ENCODE peak calls at places on chromosomes 3 and 15, in five cellular contexts. H is AG10803, K is lower lobe of right lung, J is pancreas, M is foreskin fibroblast. F is an unnamed sample.

GRCh38 chr3:60246361-60246760 is 1004.9 kb downstream of the FHIT start:
- DNase-seq in H (no peak), K (no peak), J (no peak), M (no peak), F (no peak)

GRCh38 chr3:142735462-142735861 is 11.6 kb downstream of the TRPC1 start:
- DNase-seq in H (no peak), K (no peak), J (no peak), M (no peak), F (no peak)

GRCh38 chr15:33313491-33313890 is 2.7 kb downstream of the RYR3 start:
- DNase-seq in H (no peak), K (no peak), J (no peak), M (no peak), F (no peak)

GRCh38 chr15:96170616-96171270 is 159.8 kb upstream of the NR2F2 start:
- DNase-seq in H (no peak), K (no peak), J (no peak), M (no peak), F (no peak)

GRCh38 chr15:70023769-70024491 is 73.8 kb downstream of the TLE3 start:
- DNase-seq in H (peak), K (peak), J (no peak), M (peak), F (no peak)

GRCh38 chr3:65026151-65026550 is 338.4 kb upstream of the ADAMTS9 start:
- DNase-seq in H (no peak), K (no peak), J (no peak), M (no peak), F (no peak)

GRCh38 chr15:64851503-64851840 is 9.8 kb downstream of the PLEKHO2 start:
- DNase-seq in H (peak), K (no peak), J (no peak), M (peak), F (no peak)

GRCh38 chr3:194667363-194667762 is 4.6 kb downstream of the LSG1 start:
- DNase-seq in H (no peak), K (no peak), J (no peak), M (no peak), F (no peak)

GRCh38 chr15:58433597-58434333 is 2.0 kb downstream of the LIPC start:
- DNase-seq in H (peak), K (no peak), J (no peak), M (no peak), F (no peak)

GRCh38 chr3:175208316-175208715 is 349.2 kb downstream of the NAALADL2 start:
- DNase-seq in H (no peak), K (no peak), J (no peak), M (peak), F (no peak)

GRCh38 chr3:119703900-119704531 is 1.2 kb downstream of the CFAP91 start:
- DNase-seq in H (no peak), K (no peak), J (no peak), M (peak), F (no peak)

GRCh38 chr3:106272302-106272701 is 403.5 kb upstream of the CBLB start:
- DNase-seq in H (no peak), K (no peak), J (no peak), M (no peak), F (no peak)

GRCh38 chr3:77081240-77081661 is 41.4 kb downstream of the ROBO2 start:
- DNase-seq in H (no peak), K (no peak), J (no peak), M (peak), F (no peak)

GRCh38 chr3:31705726-31706125 is 173.0 kb downstream of the STT3B start:
- DNase-seq in H (no peak), K (no peak), J (no peak), M (peak), F (no peak)

GRCh38 chr15:41465822-41466421 is 27.8 kb upstream of the ITPKA start:
- DNase-seq in H (peak), K (no peak), J (no peak), M (peak), F (peak)

GRCh38 chr3:62229201-62229600 is 144.1 kb downstream of the FEZF2 start:
- DNase-seq in H (no peak), K (no peak), J (no peak), M (no peak), F (no peak)

GRCh38 chr3:14801031-14801430 is 17.7 kb upstream of the FGD5 start:
- DNase-seq in H (no peak), K (no peak), J (no peak), M (no peak), F (no peak)

GRCh38 chr3:66504761-66505641 is 4.2 kb upstream of the LRIG1 start:
- DNase-seq in H (no peak), K (no peak), J (peak), M (no peak), F (no peak)

GRCh38 chr15:51094606-51095569 is at the start of gene TNFAIP8L3:
- DNase-seq in H (no peak), K (no peak), J (peak), M (peak), F (peak)

GRCh38 chr3:157782236-157782635 is 279.0 kb upstream of the VEPH1 start:
- DNase-seq in H (no peak), K (no peak), J (no peak), M (peak), F (no peak)

GRCh38 chr3:126114406-126115386 is 30.8 kb upstream of the SLC41A3 start:
- DNase-seq in H (no peak), K (no peak), J (no peak), M (no peak), F (no peak)

GRCh38 chr15:42079401-42079908 is 14.9 kb downstream of the PLA2G4D start:
- DNase-seq in H (no peak), K (no peak), J (no peak), M (no peak), F (no peak)

GRCh38 chr15:42750306-42750705 is 13.4 kb upstream of the CDAN1 start:
- DNase-seq in H (no peak), K (no peak), J (no peak), M (no peak), F (no peak)

GRCh38 chr3:144407290-144407689 is 435.7 kb downstream of the DIPK2A start:
- DNase-seq in H (no peak), K (no peak), J (no peak), M (no peak), F (no peak)

GRCh38 chr3:189680723-189681122 is 49.5 kb downstream of the TP63 start:
- DNase-seq in H (no peak), K (no peak), J (no peak), M (no peak), F (no peak)

GRCh38 chr3:123449092-123449985 is 449 bp upstream of the ADCY5 start:
- DNase-seq in H (peak), K (no peak), J (peak), M (peak), F (peak)

GRCh38 chr3:151084893-151085226 is 604 bp upstream of the MED12L start:
- DNase-seq in H (no peak), K (no peak), J (no peak), M (no peak), F (no peak)

GRCh38 chr3:151085889-151086483 is 522 bp downstream of the MED12L start:
- DNase-seq in H (no peak), K (peak), J (peak), M (peak), F (peak)

GRCh38 chr3:151086484-151087456 is 1.3 kb downstream of the MED12L start:
- DNase-seq in H (peak), K (peak), J (peak), M (peak), F (peak)

GRCh38 chr3:151082880-151083838 is 2.3 kb upstream of the MED12L start:
- DNase-seq in H (no peak), K (no peak), J (no peak), M (no peak), F (no peak)

DNA sequence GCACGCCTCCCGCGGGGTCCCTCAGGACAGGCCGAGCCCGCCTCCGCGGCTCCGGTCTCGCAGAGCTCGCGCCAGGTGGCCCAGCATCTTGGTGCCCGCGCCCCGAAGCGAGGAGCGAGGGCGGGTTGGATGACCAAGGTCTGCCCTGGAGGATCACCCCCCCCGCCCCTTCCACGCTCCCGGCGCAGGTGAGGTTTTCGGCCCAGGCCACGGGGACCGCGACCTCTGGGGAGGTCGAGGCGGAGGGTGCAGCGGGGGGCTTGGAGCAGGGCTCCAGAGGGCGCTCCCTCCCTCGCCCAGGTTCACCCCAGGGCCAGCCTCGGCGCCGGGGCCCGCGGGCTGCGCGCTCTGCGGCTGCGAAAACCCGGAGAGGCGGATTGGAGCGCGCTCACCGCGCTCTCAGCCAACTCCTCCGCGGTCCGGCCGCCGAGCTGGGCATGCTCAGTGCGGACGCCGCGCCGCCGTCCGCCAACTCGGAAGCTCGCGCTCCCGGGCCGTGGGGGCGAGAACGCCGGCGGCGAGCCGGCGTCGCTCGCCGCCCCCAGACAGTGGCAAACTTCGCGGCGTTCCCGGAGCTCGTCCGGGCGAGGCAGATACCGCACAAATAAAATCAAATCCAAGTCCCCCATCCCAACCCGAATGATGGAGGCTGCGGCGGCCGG is at the start of gene MED12L:
- DNase-seq in H (peak), K (peak), J (peak), M (peak), F (peak)
- TF ChIP-seq CTCF in H (no peak), K (no peak), J (no peak), M (no peak), F (no peak)

GRCh38 chr15:72341361-72341760 is 21.4 kb upstream of the CELF6 start:
- DNase-seq in H (no peak), K (no peak), J (no peak), M (no peak), F (no peak)
- TF ChIP-seq CTCF in H (no peak), K (no peak), J (no peak), M (peak), F (no peak)

GRCh38 chr3:43155016-43155415 is 49.1 kb upstream of the POMGNT2 start:
- DNase-seq in H (no peak), K (no peak), J (no peak), M (no peak), F (no peak)

GRCh38 chr3:43152649-43153048 is 46.8 kb upstream of the POMGNT2 start:
- DNase-seq in H (no peak), K (no peak), J (no peak), M (no peak), F (no peak)

GRCh38 chr3:43153189-43154083 is 47.6 kb upstream of the POMGNT2 start:
- DNase-seq in H (peak), K (no peak), J (no peak), M (peak), F (no peak)

GRCh38 chr3:43156812-43157455 is 51.1 kb upstream of the POMGNT2 start:
- DNase-seq in H (no peak), K (no peak), J (no peak), M (no peak), F (no peak)

GRCh38 chr3:43155464-43156121 is 49.7 kb upstream of the POMGNT2 start:
- DNase-seq in H (peak), K (no peak), J (peak), M (peak), F (no peak)
- TF ChIP-seq CTCF in H (peak), K (peak), J (peak), M (peak), F (no peak)

GRCh38 chr15:79524531-79524930 is 92.4 kb downstream of the MINAR1 start:
- DNase-seq in H (no peak), K (no peak), J (no peak), M (no peak), F (no peak)

GRCh38 chr15:79523266-79523665 is 91.1 kb downstream of the MINAR1 start:
- DNase-seq in H (peak), K (no peak), J (no peak), M (no peak), F (no peak)

GRCh38 chr15:79522656-79523055 is 90.5 kb downstream of the MINAR1 start:
- DNase-seq in H (no peak), K (no peak), J (no peak), M (peak), F (no peak)

GRCh38 chr15:79529441-79529840 is 97.3 kb downstream of the MINAR1 start:
- DNase-seq in H (no peak), K (no peak), J (no peak), M (no peak), F (no peak)

DNA sequence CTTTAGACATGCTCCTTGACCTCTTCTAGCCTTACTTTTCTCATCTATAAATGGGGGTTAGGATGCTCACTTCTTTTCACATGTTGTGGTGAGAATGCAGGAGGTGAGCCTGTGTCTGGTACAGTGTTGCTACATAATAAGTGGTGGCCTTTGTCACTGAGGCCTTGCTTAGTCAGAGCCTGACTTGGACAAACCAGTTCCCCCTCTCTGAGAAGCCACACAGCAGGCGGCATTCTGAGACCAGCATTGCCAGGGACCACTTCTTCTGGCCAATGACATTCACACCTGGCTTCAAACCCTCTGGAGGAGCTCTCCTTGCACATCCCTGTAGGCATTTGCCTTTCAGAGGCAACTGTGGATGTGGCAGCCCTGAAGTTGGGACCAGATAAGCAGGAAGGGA is 95.7 kb downstream of the MINAR1 start:
- DNase-seq in H (no peak), K (no peak), J (no peak), M (no peak), F (no peak)
- TF ChIP-seq CTCF in H (no peak), K (no peak), J (no peak), M (no peak), F (no peak)

GRCh38 chr3:178826437-178827010 is 245.1 kb downstream of the ZMAT3 start:
- DNase-seq in H (no peak), K (no peak), J (no peak), M (no peak), F (peak)
- TF ChIP-seq CTCF in H (no peak), K (no peak), J (no peak), M (no peak), F (no peak)